ENCODE peak calls at places on chromosomes 7 and 10, in nine cellular contexts. One of them, this sample, is unnamed. For H3K4me1, the result is how much of the 10 kb centered on the place peaks cover.

GRCh38 chr10:62616885-62617635 is 187.5 kb upstream of the ADO start:
- DNase-seq in transverse colon: no peak
- DNase-seq in sigmoid colon: no peak
- DNase-seq in stomach: no peak
- DNase-seq in heart left ventricle: no peak
- DNase-seq in HCT116: no peak
- DNase-seq in esophagus muscularis mucosa: no peak
- DNase-seq in ovary: no peak
- DNase-seq in gastrocnemius medialis: no peak
- DNase-seq in this sample: no peak

GRCh38 chr7:36283711-36284130 is 105.9 kb upstream of the ANLN start:
- DNase-seq in gastrocnemius medialis: peak
- DNase-seq in sigmoid colon: peak
- DNase-seq in stomach: peak
- DNase-seq in HCT116: no peak
- DNase-seq in heart left ventricle: peak
- DNase-seq in ovary: no peak
- DNase-seq in transverse colon: peak
- DNase-seq in esophagus muscularis mucosa: no peak
- DNase-seq in this sample: peak

GRCh38 chr10:128730922-128731321 is 604.7 kb upstream of the MKI67 start:
- DNase-seq in gastrocnemius medialis: no peak
- DNase-seq in HCT116: no peak
- DNase-seq in transverse colon: no peak
- DNase-seq in stomach: no peak
- DNase-seq in ovary: no peak
- DNase-seq in esophagus muscularis mucosa: no peak
- DNase-seq in sigmoid colon: no peak
- DNase-seq in heart left ventricle: no peak
- DNase-seq in this sample: no peak

GRCh38 chr7:146683439-146683838 is 566.8 kb downstream of the CNTNAP2 start:
- DNase-seq in gastrocnemius medialis: no peak
- DNase-seq in stomach: no peak
- DNase-seq in heart left ventricle: no peak
- DNase-seq in HCT116: no peak
- DNase-seq in esophagus muscularis mucosa: no peak
- DNase-seq in transverse colon: no peak
- DNase-seq in ovary: no peak
- DNase-seq in sigmoid colon: no peak
- DNase-seq in this sample: no peak

GRCh38 chr10:128070721-128071416 is 55.4 kb downstream of the MKI67 start:
- DNase-seq in sigmoid colon: peak
- DNase-seq in stomach: no peak
- DNase-seq in transverse colon: peak
- DNase-seq in gastrocnemius medialis: no peak
- DNase-seq in heart left ventricle: no peak
- DNase-seq in esophagus muscularis mucosa: no peak
- DNase-seq in HCT116: no peak
- DNase-seq in ovary: no peak
- DNase-seq in this sample: peak

GRCh38 chr7:151876899-151877777 is at the start of gene PRKAG2:
- DNase-seq in stomach: peak
- DNase-seq in heart left ventricle: peak
- DNase-seq in gastrocnemius medialis: peak
- DNase-seq in transverse colon: peak
- DNase-seq in esophagus muscularis mucosa: no peak
- DNase-seq in ovary: peak
- DNase-seq in sigmoid colon: peak
- DNase-seq in HCT116: no peak
- DNase-seq in this sample: peak

GRCh38 chr10:85645097-85645496 is 721.5 kb downstream of the GRID1 start:
- DNase-seq in stomach: no peak
- DNase-seq in ovary: no peak
- DNase-seq in HCT116: no peak
- DNase-seq in transverse colon: no peak
- DNase-seq in heart left ventricle: no peak
- DNase-seq in gastrocnemius medialis: peak
- DNase-seq in sigmoid colon: no peak
- DNase-seq in esophagus muscularis mucosa: no peak
- DNase-seq in this sample: no peak

GRCh38 chr10:13001041-13001886 is at the start of gene CCDC3:
- DNase-seq in HCT116: no peak
- DNase-seq in transverse colon: no peak
- DNase-seq in ovary: peak
- DNase-seq in sigmoid colon: no peak
- DNase-seq in heart left ventricle: no peak
- DNase-seq in esophagus muscularis mucosa: no peak
- DNase-seq in stomach: no peak
- DNase-seq in gastrocnemius medialis: no peak
- DNase-seq in this sample: no peak

GRCh38 chr7:4683884-4684565 is 1.9 kb downstream of the FOXK1 start:
- DNase-seq in heart left ventricle: peak
- DNase-seq in stomach: peak
- DNase-seq in esophagus muscularis mucosa: no peak
- DNase-seq in gastrocnemius medialis: peak
- DNase-seq in ovary: peak
- DNase-seq in HCT116: no peak
- DNase-seq in sigmoid colon: peak
- DNase-seq in transverse colon: peak
- DNase-seq in this sample: peak

GRCh38 chr7:92643821-92644220 is 53.6 kb upstream of the FAM133B start:
- DNase-seq in sigmoid colon: no peak
- DNase-seq in stomach: no peak
- DNase-seq in HCT116: no peak
- DNase-seq in transverse colon: no peak
- DNase-seq in heart left ventricle: no peak
- DNase-seq in esophagus muscularis mucosa: no peak
- DNase-seq in ovary: no peak
- DNase-seq in gastrocnemius medialis: no peak
- DNase-seq in this sample: no peak

GRCh38 chr7:92639213-92639896 is 49.2 kb upstream of the FAM133B start:
- DNase-seq in HCT116: no peak
- DNase-seq in gastrocnemius medialis: no peak
- DNase-seq in ovary: no peak
- DNase-seq in transverse colon: no peak
- DNase-seq in esophagus muscularis mucosa: no peak
- DNase-seq in stomach: no peak
- DNase-seq in sigmoid colon: no peak
- DNase-seq in heart left ventricle: no peak
- DNase-seq in this sample: no peak

GRCh38 chr7:92644406-92645113 is 54.4 kb upstream of the FAM133B start:
- DNase-seq in sigmoid colon: no peak
- DNase-seq in stomach: no peak
- DNase-seq in heart left ventricle: peak
- DNase-seq in HCT116: no peak
- DNase-seq in esophagus muscularis mucosa: no peak
- DNase-seq in gastrocnemius medialis: peak
- DNase-seq in ovary: no peak
- DNase-seq in transverse colon: no peak
- DNase-seq in this sample: no peak

GRCh38 chr7:92639956-92640355 is 49.8 kb upstream of the FAM133B start:
- DNase-seq in stomach: no peak
- DNase-seq in HCT116: no peak
- DNase-seq in esophagus muscularis mucosa: no peak
- DNase-seq in sigmoid colon: no peak
- DNase-seq in gastrocnemius medialis: no peak
- DNase-seq in transverse colon: no peak
- DNase-seq in heart left ventricle: peak
- DNase-seq in ovary: no peak
- DNase-seq in this sample: no peak

DNA sequence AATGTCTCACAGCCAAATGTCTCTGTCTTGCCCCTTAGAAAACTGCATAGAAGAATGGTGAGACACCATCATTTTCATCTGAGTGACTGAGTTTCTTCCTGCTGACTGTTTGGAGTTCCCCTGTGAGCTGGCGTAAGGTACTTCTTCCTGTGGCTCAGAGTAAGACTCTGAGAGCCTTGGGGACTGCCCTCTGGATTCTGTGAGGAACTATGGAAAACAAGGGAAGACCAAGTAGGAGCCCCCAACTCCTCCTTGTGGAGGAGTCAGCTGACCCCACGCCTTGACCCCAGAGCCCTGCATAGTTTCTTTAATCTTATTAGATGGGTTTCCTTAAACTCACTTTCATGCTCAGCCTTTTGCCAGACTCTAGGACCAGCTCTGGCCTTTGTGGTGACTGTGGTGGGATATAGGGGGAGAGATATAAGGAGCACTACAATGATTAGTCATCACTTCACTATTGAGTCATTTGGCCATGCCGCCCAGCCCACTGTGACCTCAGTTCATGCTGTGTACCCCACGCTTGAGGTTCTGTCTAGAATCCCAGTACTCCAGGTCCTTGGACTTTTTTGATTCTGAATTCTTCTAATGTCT is 51.8 kb upstream of the FAM133B start:
- DNase-seq in esophagus muscularis mucosa: no peak
- DNase-seq in gastrocnemius medialis: no peak
- DNase-seq in stomach: no peak
- DNase-seq in HCT116: no peak
- DNase-seq in ovary: no peak
- DNase-seq in transverse colon: no peak
- DNase-seq in heart left ventricle: no peak
- DNase-seq in sigmoid colon: no peak
- DNase-seq in this sample: no peak
- TF ChIP-seq POLR2A in esophagus muscularis mucosa: no peak
- TF ChIP-seq POLR2A in gastrocnemius medialis: no peak
- TF ChIP-seq POLR2A in stomach: no peak
- TF ChIP-seq POLR2A in HCT116: no peak
- TF ChIP-seq POLR2A in ovary: no peak
- TF ChIP-seq POLR2A in transverse colon: no peak
- TF ChIP-seq POLR2A in heart left ventricle: no peak
- TF ChIP-seq POLR2A in sigmoid colon: no peak
- TF ChIP-seq POLR2A in this sample: no peak

DNA sequence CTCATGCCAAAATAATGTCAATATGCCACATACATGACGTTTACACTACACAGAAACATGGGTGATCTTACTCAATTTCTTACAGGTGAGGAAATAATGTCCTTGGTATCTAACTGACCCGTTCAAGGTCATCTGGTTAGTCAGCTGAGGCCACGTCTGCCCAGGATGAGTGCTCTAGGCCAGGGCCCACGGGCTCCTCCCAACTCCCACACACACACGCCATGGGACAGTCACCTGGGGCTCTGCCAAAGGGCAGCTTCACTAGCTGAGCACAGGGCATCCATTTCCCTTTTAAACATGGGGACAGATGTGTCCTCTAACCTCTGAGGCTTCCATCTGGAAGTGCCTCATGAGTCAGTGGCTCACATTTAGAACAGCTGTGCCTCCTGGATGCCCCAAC is 123.9 kb downstream of the TNS3 start:
- DNase-seq in stomach: peak
- DNase-seq in transverse colon: peak
- DNase-seq in ovary: peak
- DNase-seq in sigmoid colon: no peak
- DNase-seq in heart left ventricle: peak
- DNase-seq in gastrocnemius medialis: peak
- DNase-seq in esophagus muscularis mucosa: no peak
- DNase-seq in HCT116: no peak
- DNase-seq in this sample: no peak
- H3K4me1 ChIP-seq in stomach: half or more
- H3K4me1 ChIP-seq in transverse colon: under half
- H3K4me1 ChIP-seq in ovary: under half
- H3K4me1 ChIP-seq in sigmoid colon: under half
- H3K4me1 ChIP-seq in heart left ventricle: under half
- H3K4me1 ChIP-seq in gastrocnemius medialis: half or more
- H3K4me1 ChIP-seq in esophagus muscularis mucosa: half or more
- H3K4me1 ChIP-seq in HCT116: under half
- H3K4me1 ChIP-seq in this sample: under half

GRCh38 chr7:136102881-136103280 is 125.7 kb upstream of the MTPN start:
- DNase-seq in sigmoid colon: no peak
- DNase-seq in transverse colon: no peak
- DNase-seq in esophagus muscularis mucosa: no peak
- DNase-seq in stomach: no peak
- DNase-seq in HCT116: no peak
- DNase-seq in heart left ventricle: no peak
- DNase-seq in gastrocnemius medialis: no peak
- DNase-seq in ovary: no peak
- DNase-seq in this sample: no peak
- H3K27ac ChIP-seq in sigmoid colon: no peak
- H3K27ac ChIP-seq in transverse colon: no peak
- H3K27ac ChIP-seq in esophagus muscularis mucosa: no peak
- H3K27ac ChIP-seq in stomach: no peak
- H3K27ac ChIP-seq in HCT116: no peak
- H3K27ac ChIP-seq in heart left ventricle: no peak
- H3K27ac ChIP-seq in gastrocnemius medialis: no peak
- H3K27ac ChIP-seq in ovary: no peak
- H3K27ac ChIP-seq in this sample: no peak

DNA sequence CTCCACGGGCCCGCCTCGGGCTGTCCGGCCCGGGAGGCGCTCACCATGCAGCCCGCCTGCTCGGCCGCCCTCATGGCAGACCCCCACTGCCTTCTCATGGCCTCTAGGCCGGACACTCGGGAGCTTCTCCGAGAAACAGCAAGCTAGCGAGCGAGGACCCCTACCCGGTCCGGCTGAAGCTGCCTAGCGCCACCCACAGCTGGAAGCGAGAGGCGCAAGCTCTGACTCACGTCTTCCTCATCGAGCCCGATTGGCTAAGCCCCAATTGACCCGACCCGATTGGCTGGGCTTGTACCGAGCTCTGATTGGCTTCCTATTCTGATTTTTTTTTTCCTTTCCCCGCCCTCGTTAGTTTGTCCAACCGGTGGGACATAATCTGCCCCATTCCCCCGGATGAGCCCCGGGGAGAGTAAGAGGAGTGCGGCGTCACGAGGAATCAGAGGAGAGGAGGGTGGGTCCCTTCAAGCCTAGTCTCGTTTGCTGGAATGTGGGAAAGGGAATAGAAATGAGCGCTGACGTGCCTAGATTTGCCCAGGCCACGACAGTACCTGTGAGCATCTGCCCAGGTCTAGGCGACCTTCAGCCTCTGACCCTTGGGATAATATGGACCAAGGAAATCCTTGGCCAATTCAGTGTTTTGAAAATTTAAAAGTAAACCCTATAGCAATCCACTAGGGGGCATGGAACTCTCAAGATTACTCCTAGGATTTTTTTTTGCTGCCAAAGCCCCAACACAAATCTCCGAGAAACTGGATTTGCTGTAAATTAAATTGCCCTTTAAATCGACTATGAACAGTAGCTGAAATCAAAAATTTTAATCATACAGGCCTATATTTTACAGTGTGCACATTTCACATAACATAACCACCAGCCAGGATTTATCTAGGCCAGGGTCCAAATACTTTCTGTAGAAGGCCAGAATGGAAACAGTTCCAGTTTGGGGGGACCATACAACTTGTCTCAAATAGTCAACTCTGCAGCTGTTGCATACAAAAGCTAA is at the start of gene TYSND1:
- DNase-seq in sigmoid colon: peak
- DNase-seq in transverse colon: peak
- DNase-seq in ovary: peak
- DNase-seq in HCT116: peak
- DNase-seq in esophagus muscularis mucosa: peak
- DNase-seq in gastrocnemius medialis: peak
- DNase-seq in heart left ventricle: peak
- DNase-seq in stomach: peak
- DNase-seq in this sample: peak
- TF ChIP-seq POLR2A in sigmoid colon: peak
- TF ChIP-seq POLR2A in transverse colon: peak
- TF ChIP-seq POLR2A in ovary: peak
- TF ChIP-seq POLR2A in HCT116: peak
- TF ChIP-seq POLR2A in esophagus muscularis mucosa: peak
- TF ChIP-seq POLR2A in gastrocnemius medialis: peak
- TF ChIP-seq POLR2A in heart left ventricle: peak
- TF ChIP-seq POLR2A in stomach: peak
- TF ChIP-seq POLR2A in this sample: no peak

GRCh38 chr10:103770139-103770538 is 85.2 kb downstream of the SH3PXD2A start:
- DNase-seq in stomach: no peak
- DNase-seq in ovary: no peak
- DNase-seq in transverse colon: no peak
- DNase-seq in gastrocnemius medialis: no peak
- DNase-seq in HCT116: no peak
- DNase-seq in sigmoid colon: no peak
- DNase-seq in heart left ventricle: no peak
- DNase-seq in esophagus muscularis mucosa: no peak
- DNase-seq in this sample: no peak
- H3K4me1 ChIP-seq in stomach: under half
- H3K4me1 ChIP-seq in ovary: under half
- H3K4me1 ChIP-seq in transverse colon: under half
- H3K4me1 ChIP-seq in gastrocnemius medialis: under half
- H3K4me1 ChIP-seq in HCT116: under half
- H3K4me1 ChIP-seq in sigmoid colon: under half
- H3K4me1 ChIP-seq in heart left ventricle: under half
- H3K4me1 ChIP-seq in esophagus muscularis mucosa: under half
- H3K4me1 ChIP-seq in this sample: half or more

This sample was measured in spleen.